ENCODE peak calls at places on chromosomes 16 and 17, in ten cellular contexts. J, D, Z, H, C, P, R, X, F and V are unnamed samples.

GRCh38 chr16:82603784-82604411 is 22.9 kb upstream of the CDH13 start:
- DNase-seq in J (peak; percentile 39), D (peak; percentile 63), Z (peak; percentile 29), H (peak; percentile 14), C (no peak), P (peak; percentile 35), R (peak; percentile 58), X (peak; percentile 36), F (peak; percentile 62), V (peak; percentile 61)

GRCh38 chr17:29855686-29856085 is 74.3 kb downstream of the SSH2 start:
- DNase-seq in J (no peak), D (no peak), Z (no peak), H (no peak), C (no peak), P (no peak), R (no peak), X (peak; percentile 40), F (no peak), V (peak; percentile 41)

GRCh38 chr16:49484936-49485335 is 111.3 kb downstream of the C16orf78 start:
- DNase-seq in J (no peak), D (no peak), Z (no peak), H (no peak), C (no peak), P (no peak), R (no peak), X (no peak), F (no peak), V (no peak)

GRCh38 chr17:77228224-77229215 is 87.8 kb downstream of the SEC14L1 start:
- DNase-seq in J (no peak), D (peak; percentile 63), Z (no peak), H (no peak), C (no peak), P (no peak), R (no peak), X (no peak), F (no peak), V (no peak)

GRCh38 chr17:81244358-81245023 is 5.4 kb downstream of the NDUFAF8 start:
- DNase-seq in J (no peak), D (no peak), Z (no peak), H (no peak), C (no peak), P (no peak), R (no peak), X (no peak), F (no peak), V (no peak)

GRCh38 chr17:4708436-4708835 is 2.0 kb upstream of the ARRB2 start:
- DNase-seq in J (no peak), D (no peak), Z (no peak), H (no peak), C (no peak), P (no peak), R (no peak), X (peak; percentile 83), F (no peak), V (no peak)

GRCh38 chr17:19411641-19412040 is 609 bp downstream of the RNF112 start:
- DNase-seq in J (no peak), D (no peak), Z (no peak), H (no peak), C (no peak), P (no peak), R (no peak), X (no peak), F (no peak), V (no peak)

GRCh38 chr17:17469996-17470395 is 6.8 kb upstream of the MED9 start:
- DNase-seq in J (no peak), D (no peak), Z (no peak), H (no peak), C (no peak), P (no peak), R (no peak), X (no peak), F (no peak), V (no peak)

GRCh38 chr16:14490281-14490680 is 139.8 kb downstream of the PARN start:
- DNase-seq in J (no peak), D (no peak), Z (no peak), H (no peak), C (no peak), P (no peak), R (no peak), X (no peak), F (no peak), V (no peak)

GRCh38 chr16:85607331-85607765 is 5.8 kb upstream of the GSE1 start:
- DNase-seq in J (no peak), D (peak; percentile 55), Z (peak; percentile 55), H (no peak), C (no peak), P (peak; percentile 51), R (no peak), X (peak; percentile 85), F (no peak), V (no peak)

GRCh38 chr17:79981661-79982101 is 54.0 kb downstream of the TBC1D16 start:
- DNase-seq in J (no peak), D (no peak), Z (no peak), H (peak; percentile 8), C (no peak), P (no peak), R (no peak), X (no peak), F (no peak), V (no peak)

GRCh38 chr17:78378225-78379133 is at the start of gene PGS1:
- DNase-seq in J (peak; percentile 88), D (peak; percentile 84), Z (peak; percentile 85), H (peak; percentile 78), C (peak; percentile 90), P (peak; percentile 83), R (peak; percentile 79), X (peak; percentile 87), F (peak; percentile 72), V (peak; percentile 72)

GRCh38 chr16:15770512-15770911 is 86.3 kb downstream of the MYH11 start:
- DNase-seq in J (no peak), D (no peak), Z (no peak), H (no peak), C (no peak), P (no peak), R (no peak), X (no peak), F (no peak), V (no peak)

DNA sequence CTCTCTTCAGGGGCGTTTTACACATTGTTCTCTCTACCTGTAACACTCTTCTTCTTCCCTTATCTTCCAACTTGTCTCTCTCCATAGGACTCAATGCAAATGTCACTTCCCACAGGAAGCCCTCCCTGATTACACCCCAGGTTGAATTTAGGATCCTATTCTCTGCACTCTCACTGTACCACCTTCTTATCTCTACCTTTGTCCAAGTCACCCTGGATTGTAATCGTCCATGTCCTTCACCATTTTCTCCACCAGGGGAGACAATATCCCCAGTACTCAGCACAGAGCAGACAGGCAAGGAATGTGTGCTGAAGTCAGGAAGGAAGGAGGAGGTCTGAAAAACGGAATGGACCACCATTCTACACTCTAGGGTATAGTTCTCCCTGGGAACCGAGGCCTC is 14.1 kb downstream of the C16orf82 start:
- DNase-seq in J (no peak), D (no peak), Z (no peak), H (no peak), C (no peak), P (no peak), R (no peak), X (peak; percentile 17), F (no peak), V (no peak)
- TF ChIP-seq CTCF in J (peak; percentile 48), D (peak; percentile 39), Z (peak; percentile 35), H (peak; percentile 12), C (peak; percentile 13), P (no peak), R (no peak), X (peak; percentile 54), F (no peak), V (peak; percentile 35)

DNA sequence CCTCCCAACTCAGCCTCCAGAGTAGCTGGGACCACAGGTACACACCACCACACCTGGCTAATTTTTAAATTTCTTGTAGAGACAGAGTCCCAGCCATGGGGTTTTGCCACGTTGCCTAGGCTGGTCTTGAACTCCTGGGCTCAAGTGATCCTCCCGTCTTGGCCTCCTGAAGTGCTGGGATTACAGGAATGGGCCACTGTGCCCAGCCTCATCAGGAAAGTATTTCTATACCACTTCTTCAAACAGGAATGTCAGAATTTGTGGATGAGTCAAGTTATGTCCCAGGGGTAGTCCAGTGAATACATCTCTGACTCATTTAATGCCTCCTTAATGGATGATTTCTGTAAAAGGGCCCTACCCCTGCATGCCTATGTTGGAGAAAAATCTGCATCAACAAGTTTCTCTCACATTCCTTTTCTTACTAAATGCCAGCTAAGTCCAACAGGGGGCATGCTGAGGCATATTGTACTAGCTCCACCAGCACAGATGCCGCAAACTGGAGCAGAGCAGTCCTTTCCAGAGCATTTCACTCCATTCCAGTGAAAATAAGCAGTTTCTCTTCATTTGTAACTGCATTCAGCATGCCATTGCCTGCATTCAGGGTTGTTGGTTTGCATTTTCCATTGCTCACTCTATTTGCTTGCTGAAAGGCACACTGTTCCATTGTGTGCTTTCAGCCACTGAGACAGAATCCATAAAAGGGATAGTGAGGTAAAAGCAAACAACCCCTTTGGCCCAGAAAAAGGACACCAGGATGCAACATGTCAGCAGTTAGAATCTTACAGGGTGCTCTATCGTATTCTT is 5.3 kb upstream of the CAVIN1 start:
- DNase-seq in J (no peak), D (peak; percentile 73), Z (peak; percentile 57), H (peak; percentile 52), C (peak; percentile 52), P (peak; percentile 66), R (peak; percentile 54), X (peak; percentile 83), F (peak; percentile 98), V (peak; percentile 97)
- TF ChIP-seq CTCF in J (peak; percentile 68), D (peak; percentile 86), Z (peak; percentile 65), H (peak; percentile 72), C (peak; percentile 73), P (peak; percentile 81), R (peak; percentile 69), X (peak; percentile 60), F (peak; percentile 85), V (peak; percentile 81)

DNA sequence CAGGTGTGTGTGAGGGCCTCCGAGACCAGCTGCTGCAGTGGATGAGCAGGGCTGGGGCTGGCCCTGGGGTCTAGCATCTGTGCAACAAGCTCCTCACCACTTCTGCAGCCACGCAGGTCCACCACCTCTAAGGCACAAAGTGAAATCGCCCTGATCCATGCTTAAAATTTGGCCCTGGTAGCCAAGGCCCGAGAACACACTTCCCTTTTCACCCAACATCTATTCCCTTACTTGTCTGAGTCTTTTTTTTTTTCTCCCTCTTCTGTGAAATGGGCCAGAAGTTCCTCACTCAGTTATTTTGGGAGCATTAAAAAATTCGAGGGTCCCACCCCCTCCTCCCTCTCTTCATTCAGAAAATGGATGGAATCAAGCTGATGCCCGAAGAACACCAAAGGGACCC is 47.9 kb downstream of the LDHD start:
- DNase-seq in J (no peak), D (no peak), Z (no peak), H (no peak), C (no peak), P (no peak), R (no peak), X (no peak), F (no peak), V (no peak)
- TF ChIP-seq CTCF in J (no peak), D (no peak), Z (no peak), H (no peak), C (no peak), P (no peak), R (no peak), X (no peak), F (no peak), V (no peak)

DNA sequence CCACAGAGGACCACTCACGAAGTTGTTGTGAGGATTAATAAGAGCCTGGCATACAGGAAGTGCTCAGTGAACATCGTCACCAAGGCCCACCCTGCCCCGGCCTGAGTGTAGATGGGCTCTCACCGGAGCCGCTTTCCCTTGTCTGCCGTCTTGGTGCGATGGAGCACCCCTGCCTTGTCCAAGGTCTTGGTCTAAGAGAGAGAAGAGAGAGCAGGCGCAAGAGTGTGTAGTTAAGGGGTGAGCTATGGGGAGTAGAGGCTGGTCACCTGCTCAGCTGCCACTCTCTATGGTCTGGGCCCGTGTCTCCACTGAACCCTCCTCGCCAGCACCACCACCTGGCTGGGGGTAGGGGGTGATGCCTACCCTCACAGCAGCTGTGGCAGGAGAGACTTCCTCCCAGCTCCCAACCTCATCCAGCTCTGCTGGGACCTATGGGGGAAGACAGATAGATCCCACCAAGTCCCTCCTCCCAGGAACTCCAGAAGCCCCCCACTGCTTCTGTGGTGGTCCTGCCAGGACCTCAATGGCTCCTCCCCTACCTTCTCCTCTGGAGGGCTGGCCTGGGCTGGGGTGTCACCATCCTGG is 28.7 kb downstream of the ARHGAP27 start:
- DNase-seq in J (no peak), D (no peak), Z (no peak), H (no peak), C (no peak), P (no peak), R (no peak), X (no peak), F (no peak), V (no peak)
- TF ChIP-seq CTCF in J (no peak), D (no peak), Z (no peak), H (no peak), C (no peak), P (no peak), R (no peak), X (no peak), F (no peak), V (no peak)